ENCODE peak calls at places on chromosome X, in four cellular contexts. U is GM12878, F is K562, A is HepG2. P is an unnamed sample.

GRCh38 chrX:96182366-96182765 is 502.3 kb upstream of the DIAPH2 start:
- DNase-seq in U (no peak), A (peak), F (peak), P (peak)

GRCh38 chrX:82218361-82218760 is 1016.5 kb downstream of the SH3BGRL start:
- DNase-seq in A (peak), U (peak), F (peak), P (peak)

GRCh38 chrX:75076429-75076828 is 79.7 kb downstream of the ABCB7 start:
- DNase-seq in U (no peak), F (no peak), A (no peak), P (no peak)

GRCh38 chrX:135086197-135086854 is 34.0 kb downstream of the ETDB start:
- DNase-seq in U (peak), A (peak), F (peak), P (peak)

GRCh38 chrX:118973389-118974087 is 880 bp upstream of the LONRF3 start:
- DNase-seq in U (no peak), A (no peak), F (no peak), P (no peak)

GRCh38 chrX:44016906-44017305 is 43.7 kb upstream of the NDP start:
- DNase-seq in A (no peak), F (no peak), U (no peak), P (no peak)

GRCh38 chrX:2635366-2635765 is 55.7 kb upstream of the CD99 start:
- DNase-seq in F (no peak), U (no peak), A (no peak), P (no peak)

GRCh38 chrX:154320406-154320805 is 24.8 kb downstream of the TKTL1 start:
- DNase-seq in A (no peak), F (no peak), U (no peak), P (no peak)

GRCh38 chrX:40465735-40466551 is 114.8 kb upstream of the ATP6AP2 start:
- DNase-seq in F (no peak), U (no peak), A (no peak), P (no peak)

GRCh38 chrX:70454441-70455365 is 10.1 kb downstream of the DLG3 start:
- DNase-seq in F (peak), U (no peak), A (peak), P (peak)
- TF ChIP-seq SP1 in F (no peak), U (no peak), A (no peak), P (no peak)

DNA sequence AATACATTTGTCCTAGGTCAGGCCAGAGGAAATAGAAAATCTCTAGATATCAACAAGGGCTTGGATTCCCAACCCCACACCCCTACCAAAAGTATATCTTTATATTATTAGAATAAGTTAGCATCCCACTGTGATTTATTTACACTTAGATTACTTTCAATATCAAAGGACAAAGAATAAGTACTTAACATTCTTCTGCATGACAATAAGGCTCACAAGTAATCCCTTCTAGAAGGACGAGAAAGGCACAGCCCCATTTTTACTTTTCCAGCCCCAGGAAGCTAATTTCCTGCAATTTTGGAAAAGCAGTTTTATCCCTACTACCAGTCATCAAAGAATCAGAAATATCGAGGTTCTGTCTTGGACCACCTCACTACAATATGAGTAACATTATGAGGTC is 14.1 kb upstream of the SLITRK2 start:
- DNase-seq in U (no peak), F (no peak), A (no peak), P (no peak)
- TF ChIP-seq FOXM1 in U (no peak), F (no peak), A (no peak), P (no peak)

GRCh38 chrX:26262121-26262523 is 46.2 kb downstream of the MAGEB5 start:
- DNase-seq in U (no peak), A (no peak), F (no peak), P (no peak)
- TF ChIP-seq SP1 in U (no peak), A (no peak), F (no peak), P (no peak)

DNA sequence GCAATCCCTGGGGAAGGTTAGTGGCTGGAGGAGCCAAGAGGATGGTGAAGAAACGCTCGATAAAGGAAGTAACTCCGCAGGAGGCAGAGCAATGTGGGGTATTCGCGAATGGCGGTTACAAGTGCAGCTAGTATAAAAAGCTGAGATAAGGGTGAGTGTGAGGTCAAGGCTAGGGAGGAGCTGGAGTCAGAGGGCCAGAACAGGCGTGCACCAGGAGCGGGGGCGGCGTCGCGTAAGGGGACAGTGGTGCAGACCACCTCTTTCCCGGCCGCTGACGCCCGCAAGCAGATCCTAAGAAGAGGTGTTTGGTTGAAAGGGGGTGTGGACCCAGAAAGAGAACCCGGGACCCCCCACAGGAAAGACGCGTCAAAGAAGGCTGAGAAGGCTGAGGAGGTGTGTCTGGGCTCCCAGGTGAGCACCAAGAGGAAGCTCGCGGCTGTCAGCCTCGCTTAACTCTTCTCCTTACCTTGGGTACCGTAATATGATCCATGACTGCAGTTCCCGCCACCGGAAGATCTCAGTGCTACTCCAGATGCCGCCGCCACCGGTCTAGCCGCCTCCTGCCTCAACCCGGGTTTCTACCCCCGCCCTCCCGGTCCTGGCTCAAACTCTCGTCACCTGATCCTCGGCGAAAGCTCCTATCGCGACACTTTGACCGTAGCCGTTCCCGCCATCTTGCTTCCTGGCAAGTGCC is at the start of gene MTMR8:
- DNase-seq in F (peak), U (peak), A (no peak), P (peak)
- TF ChIP-seq FOXM1 in F (no peak), U (no peak), A (no peak), P (no peak)

GRCh38 chrX:83336464-83336863 is 171.6 kb upstream of the POU3F4 start:
- DNase-seq in A (no peak), F (no peak), U (no peak), P (no peak)

DNA sequence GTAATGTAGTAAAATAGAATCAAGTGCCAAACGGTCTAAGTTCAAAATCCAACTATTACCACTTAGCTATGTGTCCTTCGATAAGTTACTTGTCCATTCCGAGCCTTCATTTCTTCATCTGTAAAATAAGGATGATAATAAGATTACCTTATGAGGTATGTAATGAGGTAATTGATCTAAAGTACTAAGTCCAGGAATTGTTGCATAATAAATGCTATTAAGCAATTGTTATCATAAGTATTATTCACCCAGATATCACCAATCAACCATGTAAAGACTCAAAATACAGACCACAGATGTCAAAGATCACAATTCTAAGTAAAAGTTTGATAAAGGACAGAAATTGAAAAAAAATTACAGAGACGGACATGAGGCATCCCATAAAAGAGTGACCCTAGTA is 168.4 kb upstream of the POU3F4 start:
- DNase-seq in F (no peak), A (no peak), U (no peak), P (no peak)
- TF ChIP-seq SP1 in F (no peak), A (no peak), U (no peak), P (no peak)

GRCh38 chrX:56786889-56787733 is 58.1 kb downstream of the NBDY start:
- DNase-seq in F (no peak), U (no peak), A (no peak), P (no peak)
- TF ChIP-seq FOXM1 in F (no peak), U (no peak), A (no peak), P (no peak)

GRCh38 chrX:69015156-69015555 is 150.1 kb downstream of the PJA1 start:
- DNase-seq in A (no peak), F (no peak), U (no peak), P (no peak)

GRCh38 chrX:69016220-69016941 is 148.9 kb downstream of the PJA1 start:
- DNase-seq in A (no peak), F (no peak), U (no peak), P (peak)

GRCh38 chrX:69010339-69010738 is 154.9 kb downstream of the PJA1 start:
- DNase-seq in F (no peak), A (no peak), U (no peak), P (no peak)

GRCh38 chrX:69015564-69016218 is 149.6 kb downstream of the PJA1 start:
- DNase-seq in F (no peak), A (no peak), U (no peak), P (no peak)

DNA sequence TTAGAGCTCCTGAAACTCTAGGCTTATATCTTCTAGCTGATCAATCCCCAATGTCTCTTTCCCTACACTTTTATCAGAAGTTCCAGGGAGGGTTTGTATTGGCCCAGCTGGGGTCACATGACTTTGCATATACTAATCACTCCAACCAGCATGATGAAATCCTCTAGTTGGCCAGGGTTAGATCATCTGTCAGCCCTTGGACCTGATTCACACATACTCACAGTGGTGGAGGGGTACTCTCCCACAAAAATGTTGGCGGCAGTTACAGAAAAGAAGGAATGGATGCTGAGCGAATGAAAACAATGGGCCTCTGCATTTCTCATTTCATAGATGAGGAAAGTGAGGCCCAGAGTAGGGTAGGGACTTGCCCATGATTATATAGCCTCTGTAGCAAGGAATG is 151.1 kb downstream of the PJA1 start:
- DNase-seq in U (no peak), A (no peak), F (no peak), P (no peak)
- TF ChIP-seq SP1 in U (no peak), A (no peak), F (no peak), P (no peak)

DNA sequence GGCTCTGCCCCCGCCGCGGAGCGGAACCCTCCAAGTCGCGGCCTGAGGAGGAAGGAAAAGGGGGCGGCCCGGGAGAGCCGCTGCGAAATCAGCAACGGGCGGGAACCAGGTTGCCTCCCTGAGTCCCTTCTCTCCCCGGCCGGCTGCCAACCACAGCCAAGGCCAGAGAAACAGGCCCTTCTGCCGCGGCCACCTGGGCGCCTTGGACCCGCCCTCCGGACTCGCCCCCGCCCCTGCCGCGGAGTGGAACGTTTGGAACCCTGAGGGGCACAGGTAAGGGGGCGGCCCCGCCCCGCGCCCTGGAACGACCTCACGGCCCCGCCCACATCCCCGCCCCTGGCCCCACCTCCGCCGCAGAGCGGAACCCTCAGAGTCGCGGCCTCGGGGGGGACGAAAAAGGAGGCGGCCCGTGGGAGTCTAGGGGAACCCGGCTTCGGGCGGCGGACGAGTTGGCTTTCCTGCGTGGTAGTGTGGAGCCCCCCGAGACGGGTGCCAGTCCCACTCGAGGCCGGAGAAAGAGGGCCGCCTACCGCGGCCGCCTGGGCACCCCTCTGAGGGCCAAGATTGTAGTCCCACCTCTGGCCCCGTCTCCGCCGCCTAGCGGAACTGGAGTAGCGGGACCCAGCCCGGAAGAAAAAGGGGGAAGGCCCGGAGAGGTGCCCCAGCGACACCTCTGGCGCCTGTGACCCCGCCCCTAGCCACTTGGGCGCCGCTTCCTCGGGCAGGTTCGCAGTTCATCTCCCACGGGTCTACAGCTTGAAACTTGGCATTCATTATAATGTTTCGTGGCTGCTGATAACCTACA is 669 bp upstream of the PHKA2 start:
- DNase-seq in F (peak), A (peak), U (peak), P (peak)
- TF ChIP-seq FOXM1 in F (no peak), A (no peak), U (no peak), P (no peak)

GRCh38 chrX:1486749-1487361 is 34.1 kb upstream of the ASMTL start:
- DNase-seq in U (no peak), F (no peak), A (no peak), P (no peak)
- TF ChIP-seq SP1 in U (no peak), F (no peak), A (no peak), P (no peak)

GRCh38 chrX:107556967-107557366 is 71.3 kb upstream of the PRPS1 start:
- DNase-seq in U (no peak), A (no peak), F (no peak), P (no peak)

GRCh38 chrX:107549504-107549903 is 78.8 kb upstream of the PRPS1 start:
- DNase-seq in A (no peak), F (no peak), U (no peak), P (no peak)

GRCh38 chrX:107551546-107551945 is 76.8 kb upstream of the PRPS1 start:
- DNase-seq in F (no peak), A (no peak), U (no peak), P (no peak)

GRCh38 chrX:107548775-107549174 is 79.5 kb upstream of the PRPS1 start:
- DNase-seq in F (no peak), U (no peak), A (no peak), P (no peak)

DNA sequence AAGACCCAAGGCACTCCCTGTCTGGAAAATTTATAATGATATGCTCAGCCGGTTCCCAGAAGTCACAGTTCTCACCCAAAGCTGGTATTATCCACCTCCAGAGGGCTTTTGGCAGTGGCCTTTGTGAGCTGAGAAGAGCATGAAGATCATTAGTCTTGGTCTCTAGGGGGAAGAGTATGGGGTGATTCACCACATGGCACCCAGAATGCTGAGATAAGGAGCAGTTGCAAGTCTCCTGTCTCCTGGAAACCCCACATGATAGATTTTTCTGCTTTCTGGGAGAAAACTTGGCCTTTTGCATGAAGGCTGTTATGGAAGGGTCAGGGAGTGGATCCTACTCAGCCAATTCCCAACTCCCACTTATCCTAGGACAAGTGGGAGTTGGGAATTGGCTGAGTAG is 75.3 kb upstream of the PRPS1 start:
- DNase-seq in A (no peak), F (no peak), U (no peak), P (no peak)
- TF ChIP-seq FOXM1 in A (no peak), F (no peak), U (no peak), P (no peak)

P was measured in HEK293T.